ENCODE peak calls at places on chromosomes 6 and 20, in six cellular contexts. T is K562, F is sigmoid colon, V is spleen, I is HepG2, D is HCT116. C is an unnamed sample.

GRCh38 chr20:47854687-47855212 is 69.5 kb upstream of the SULF2 start:
- DNase-seq in D (peak; percentile 58), T (no peak), F (no peak), I (peak; percentile 69), V (no peak), C (no peak)

GRCh38 chr20:19621072-19621471 is 137.0 kb upstream of the RIN2 start:
- DNase-seq in D (no peak), I (no peak), F (no peak), V (no peak), T (no peak), C (no peak)

GRCh38 chr20:34643919-34644318 is 33.0 kb downstream of the PIGU start:
- DNase-seq in F (no peak), T (no peak), I (no peak), D (no peak), V (no peak), C (no peak)

GRCh38 chr6:72283571-72283970 is 338.3 kb upstream of the KCNQ5 start:
- DNase-seq in V (no peak), F (no peak), D (no peak), T (no peak), I (no peak), C (no peak)

GRCh38 chr6:35594503-35595186 is 81.9 kb upstream of the TULP1 start:
- DNase-seq in V (no peak), D (no peak), T (no peak), F (no peak), I (no peak), C (no peak)

GRCh38 chr6:147251072-147251471 is 46.9 kb downstream of the STXBP5 start:
- DNase-seq in I (no peak), V (no peak), T (no peak), F (no peak), D (no peak), C (no peak)

GRCh38 chr6:108737594-108738546 is 110.4 kb upstream of the ARMC2 start:
- DNase-seq in F (peak; percentile 77), V (no peak), D (peak; percentile 86), I (no peak), T (peak; percentile 82), C (no peak)

GRCh38 chr6:132713355-132714134 is at the start of gene VNN1:
- DNase-seq in T (no peak), D (no peak), F (peak; percentile 74), I (no peak), V (no peak), C (no peak)

GRCh38 chr20:42485566-42485965 is 704.1 kb downstream of the PTPRT start:
- DNase-seq in F (no peak), D (no peak), I (no peak), T (no peak), V (no peak), C (no peak)

GRCh38 chr6:149335924-149336323 is 18.4 kb downstream of the TAB2 start:
- DNase-seq in F (no peak), T (no peak), D (peak; percentile 59), I (no peak), V (no peak), C (no peak)

GRCh38 chr20:64189530-64189966 is 25.3 kb downstream of the MYT1 start:
- DNase-seq in V (no peak), D (no peak), F (no peak), T (no peak), I (no peak), C (no peak)

GRCh38 chr20:53493201-53493908 is 100.3 kb downstream of the ZNF217 start:
- DNase-seq in T (no peak), I (no peak), F (no peak), V (no peak), D (no peak), C (no peak)

GRCh38 chr6:166411721-166412151 is 29.0 kb upstream of the MPC1 start:
- DNase-seq in V (no peak), I (no peak), F (no peak), D (no peak), T (no peak), C (no peak)

GRCh38 chr6:79269877-79270276 is 35.4 kb upstream of the HMGN3 start:
- DNase-seq in F (no peak), D (no peak), I (no peak), V (no peak), T (no peak), C (no peak)

GRCh38 chr20:51462566-51463276 is 79.8 kb downstream of the NFATC2 start:
- DNase-seq in F (peak; percentile 92), T (no peak), D (no peak), I (no peak), V (peak; percentile 75), C (no peak)

GRCh38 chr6:129209355-129209754 is 326.4 kb downstream of the LAMA2 start:
- DNase-seq in T (no peak), F (no peak), I (no peak), D (no peak), V (no peak), C (no peak)

GRCh38 chr6:71248306-71248705 is 40.3 kb upstream of the OGFRL1 start:
- DNase-seq in V (no peak), I (peak; percentile 4), D (no peak), T (no peak), F (no peak), C (no peak)

GRCh38 chr6:38512211-38512610 is 127.5 kb downstream of the BTBD9 start:
- DNase-seq in F (no peak), V (no peak), T (no peak), I (no peak), D (no peak), C (no peak)

GRCh38 chr20:35595456-35595855 is 20.2 kb upstream of the SPAG4 start:
- DNase-seq in F (no peak), V (peak; percentile 64), I (no peak), T (no peak), D (no peak), C (no peak)

GRCh38 chr6:114377881-114378280 is 35.1 kb upstream of the HS3ST5 start:
- DNase-seq in T (no peak), I (no peak), V (no peak), F (no peak), D (no peak), C (no peak)

GRCh38 chr6:112117554-112117953 is 30.2 kb downstream of the FAM229B start:
- DNase-seq in I (no peak), T (peak; percentile 11), F (no peak), D (no peak), V (no peak), C (no peak)

GRCh38 chr6:28468056-28468455 is 24.8 kb upstream of the ZSCAN23 start:
- DNase-seq in V (no peak), T (no peak), F (no peak), I (no peak), D (no peak), C (no peak)

GRCh38 chr6:25302677-25303128 is 23.5 kb downstream of the CARMIL1 start:
- DNase-seq in I (no peak), T (no peak), D (no peak), V (no peak), F (no peak), C (no peak)

DNA sequence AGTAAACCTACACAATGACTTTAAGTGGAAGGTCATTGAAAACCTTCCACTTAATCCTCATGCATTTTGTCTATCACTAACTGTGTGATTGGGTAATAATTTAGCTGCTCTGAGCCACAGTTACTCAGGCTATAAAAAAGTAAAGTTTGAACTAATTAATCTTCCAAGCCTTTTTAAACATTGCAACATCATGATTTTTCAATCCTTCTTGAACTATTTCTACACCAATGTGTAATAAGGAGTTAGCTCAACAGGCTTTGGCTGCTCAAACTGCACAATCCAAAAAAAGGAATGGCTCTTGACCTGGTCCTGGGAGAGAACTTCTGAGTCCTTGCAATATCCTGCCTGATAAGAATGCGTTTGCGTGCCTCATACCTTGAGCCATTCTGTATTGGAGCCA is 34.8 kb upstream of the FILIP1 start:
- DNase-seq in D (no peak), I (no peak), V (no peak), T (no peak), F (no peak), C (no peak)
- TF ChIP-seq POLR2AphosphoS5 in D (no peak), I (no peak), V (no peak), T (no peak), F (no peak), C (no peak)

GRCh38 chr6:46414398-46414797 is 76.9 kb downstream of the RCAN2 start:
- DNase-seq in T (no peak), F (no peak), I (no peak), D (no peak), V (no peak), C (no peak)

GRCh38 chr6:46421939-46422338 is 69.3 kb downstream of the RCAN2 start:
- DNase-seq in F (no peak), D (no peak), I (no peak), V (no peak), T (no peak), C (no peak)

GRCh38 chr6:46421239-46421638 is 70.0 kb downstream of the RCAN2 start:
- DNase-seq in I (no peak), T (no peak), D (no peak), V (no peak), F (no peak), C (no peak)

GRCh38 chr6:46422619-46423018 is 68.6 kb downstream of the RCAN2 start:
- DNase-seq in I (no peak), D (no peak), T (no peak), F (no peak), V (no peak), C (no peak)

DNA sequence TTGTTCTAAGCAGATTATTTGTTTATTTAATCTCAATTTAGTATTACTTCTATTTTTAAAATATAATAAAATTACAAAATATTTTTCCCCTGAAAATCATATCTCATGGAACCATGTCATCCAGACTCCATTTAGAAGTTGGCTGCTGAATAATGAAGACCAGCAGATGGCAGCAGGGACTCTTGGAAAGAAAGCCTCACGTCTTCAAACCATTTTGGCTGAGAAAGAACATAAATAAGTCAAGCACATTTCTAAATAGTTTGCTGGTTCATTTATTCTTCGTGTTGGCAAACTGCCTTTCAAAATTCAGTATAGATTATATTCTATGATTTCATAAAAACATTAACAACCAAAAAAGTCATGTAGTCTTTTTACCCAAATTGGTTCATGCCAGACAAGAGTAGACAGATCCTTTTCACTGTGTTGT is 71.7 kb downstream of the RCAN2 start:
- DNase-seq in F (peak; percentile 66), D (peak; percentile 60), V (no peak), I (peak; percentile 66), T (peak; percentile 35), C (no peak)
- TF ChIP-seq POLR2A in F (no peak), D (no peak), V (no peak), I (no peak), T (no peak), C (no peak)

GRCh38 chr6:31813463-31813849 is 1.6 kb downstream of the HSPA1L start:
- DNase-seq in T (no peak), D (no peak), V (no peak), F (no peak), I (no peak), C (no peak)

GRCh38 chr6:31811645-31812044 is 3.4 kb downstream of the HSPA1L start:
- DNase-seq in V (no peak), I (no peak), T (no peak), F (no peak), D (no peak), C (no peak)

GRCh38 chr6:31815025-31815838 is at the start of the genes HSPA1A and HSPA1L:
- DNase-seq in T (peak; percentile 97), F (peak; percentile 99), I (peak; percentile 95), V (peak; percentile 94), D (no peak), C (peak; percentile 57)

GRCh38 chr6:31820051-31820389 is 4.7 kb downstream of the HSPA1A start:
- DNase-seq in V (no peak), I (peak; percentile 76), T (no peak), F (no peak), D (no peak), C (no peak)

GRCh38 chr6:31814677-31815024 is 432 bp downstream of the HSPA1L start:
- DNase-seq in T (peak; percentile 94), V (peak; percentile 91), F (peak; percentile 99), I (peak; percentile 96), D (peak; percentile 90), C (peak; percentile 81)
- TF ChIP-seq POLR2AphosphoS5 in T (peak; percentile 72), V (peak; percentile 67), F (peak; percentile 95), I (peak; percentile 58), D (peak; percentile 50), C (no peak)

GRCh38 chr20:62926229-62927127 is at the start of gene DIDO1:
- DNase-seq in F (peak; percentile 91), D (peak; percentile 69), V (peak; percentile 99), I (peak; percentile 87), T (peak; percentile 91), C (peak; percentile 97)
- TF ChIP-seq POLR2A in F (peak; percentile 12), D (peak; percentile 50), V (no peak), I (peak; percentile 77), T (peak; percentile 75), C (peak; percentile 71)